ENCODE peak calls at places on chromosomes 13 and 19, in eight cellular contexts. One of them, this sample, is unnamed.

GRCh38 chr13:110499621-110500281 is 61.8 kb downstream of the RAB20 start:
- DNase-seq in M059J: peak; percentile 91
- DNase-seq in cardiac muscle cell: no peak
- DNase-seq in esophagus squamous epithelium: no peak
- DNase-seq in MM.1S: no peak
- DNase-seq in fibroblast of pulmonary artery: no peak
- DNase-seq in GM04503: peak; percentile 85
- DNase-seq in BE2C: peak; percentile 40
- DNase-seq in this sample: no peak

GRCh38 chr19:2969104-2969504 is 8.3 kb upstream of the TLE6 start:
- DNase-seq in M059J: no peak
- DNase-seq in cardiac muscle cell: peak; percentile 88
- DNase-seq in esophagus squamous epithelium: no peak
- DNase-seq in MM.1S: no peak
- DNase-seq in fibroblast of pulmonary artery: peak; percentile 80
- DNase-seq in GM04503: no peak
- DNase-seq in BE2C: peak; percentile 87
- DNase-seq in this sample: no peak

GRCh38 chr19:824885-825284 is 2.8 kb upstream of the AZU1 start:
- DNase-seq in M059J: no peak
- DNase-seq in cardiac muscle cell: no peak
- DNase-seq in esophagus squamous epithelium: no peak
- DNase-seq in MM.1S: no peak
- DNase-seq in fibroblast of pulmonary artery: no peak
- DNase-seq in GM04503: no peak
- DNase-seq in BE2C: no peak
- DNase-seq in this sample: no peak

GRCh38 chr19:47444388-47444821 is 25.1 kb upstream of the MEIS3 start:
- DNase-seq in M059J: no peak
- DNase-seq in cardiac muscle cell: no peak
- DNase-seq in esophagus squamous epithelium: no peak
- DNase-seq in MM.1S: no peak
- DNase-seq in fibroblast of pulmonary artery: no peak
- DNase-seq in GM04503: no peak
- DNase-seq in BE2C: peak; percentile 57
- DNase-seq in this sample: no peak

GRCh38 chr13:98571955-98572662 is 4.8 kb downstream of the STK24 start:
- DNase-seq in M059J: no peak
- DNase-seq in cardiac muscle cell: no peak
- DNase-seq in esophagus squamous epithelium: no peak
- DNase-seq in MM.1S: peak; percentile 39
- DNase-seq in fibroblast of pulmonary artery: no peak
- DNase-seq in GM04503: peak; percentile 68
- DNase-seq in BE2C: peak; percentile 32
- DNase-seq in this sample: no peak

GRCh38 chr19:8518536-8518935 is 4.6 kb upstream of the ZNF414 start:
- DNase-seq in M059J: no peak
- DNase-seq in cardiac muscle cell: no peak
- DNase-seq in esophagus squamous epithelium: no peak
- DNase-seq in MM.1S: no peak
- DNase-seq in fibroblast of pulmonary artery: no peak
- DNase-seq in GM04503: no peak
- DNase-seq in BE2C: no peak
- DNase-seq in this sample: no peak

GRCh38 chr19:29540128-29540527 is 14.3 kb downstream of the VSTM2B start:
- DNase-seq in M059J: no peak
- DNase-seq in cardiac muscle cell: no peak
- DNase-seq in esophagus squamous epithelium: no peak
- DNase-seq in MM.1S: no peak
- DNase-seq in fibroblast of pulmonary artery: no peak
- DNase-seq in GM04503: no peak
- DNase-seq in BE2C: no peak
- DNase-seq in this sample: no peak

GRCh38 chr19:39413269-39413902 is 917 bp downstream of the PLEKHG2 start:
- DNase-seq in M059J: peak; percentile 41
- DNase-seq in cardiac muscle cell: peak; percentile 80
- DNase-seq in esophagus squamous epithelium: no peak
- DNase-seq in MM.1S: no peak
- DNase-seq in fibroblast of pulmonary artery: peak; percentile 72
- DNase-seq in GM04503: no peak
- DNase-seq in BE2C: peak; percentile 85
- DNase-seq in this sample: no peak

GRCh38 chr19:6020166-6020967 is 42.4 kb upstream of the RANBP3 start:
- DNase-seq in M059J: peak; percentile 27
- DNase-seq in cardiac muscle cell: peak; percentile 50
- DNase-seq in esophagus squamous epithelium: no peak
- DNase-seq in MM.1S: no peak
- DNase-seq in fibroblast of pulmonary artery: no peak
- DNase-seq in GM04503: no peak
- DNase-seq in BE2C: no peak
- DNase-seq in this sample: no peak

GRCh38 chr13:34878354-34878753 is 63.7 kb upstream of the NBEA start:
- DNase-seq in M059J: no peak
- DNase-seq in cardiac muscle cell: no peak
- DNase-seq in esophagus squamous epithelium: no peak
- DNase-seq in MM.1S: no peak
- DNase-seq in fibroblast of pulmonary artery: no peak
- DNase-seq in GM04503: no peak
- DNase-seq in BE2C: no peak
- DNase-seq in this sample: no peak

GRCh38 chr19:51354742-51355148 is 11.4 kb downstream of the ETFB start:
- DNase-seq in M059J: no peak
- DNase-seq in cardiac muscle cell: peak; percentile 82
- DNase-seq in esophagus squamous epithelium: no peak
- DNase-seq in MM.1S: no peak
- DNase-seq in fibroblast of pulmonary artery: peak; percentile 60
- DNase-seq in GM04503: no peak
- DNase-seq in BE2C: no peak
- DNase-seq in this sample: no peak

GRCh38 chr19:7883796-7884570 is 4.3 kb upstream of the LRRC8E start:
- DNase-seq in M059J: peak; percentile 84
- DNase-seq in cardiac muscle cell: peak; percentile 64
- DNase-seq in esophagus squamous epithelium: no peak
- DNase-seq in MM.1S: no peak
- DNase-seq in fibroblast of pulmonary artery: no peak
- DNase-seq in GM04503: peak; percentile 33
- DNase-seq in BE2C: no peak
- DNase-seq in this sample: no peak

GRCh38 chr19:9128171-9128570 is 1.4 kb upstream of the OR7G3 start:
- DNase-seq in M059J: peak; percentile 61
- DNase-seq in cardiac muscle cell: peak; percentile 70
- DNase-seq in esophagus squamous epithelium: no peak
- DNase-seq in MM.1S: no peak
- DNase-seq in fibroblast of pulmonary artery: peak; percentile 88
- DNase-seq in GM04503: no peak
- DNase-seq in BE2C: no peak
- DNase-seq in this sample: peak; percentile 60

This sample was measured in SW 1271.